ENCODE peak calls at places on chromosome 10, in nine cellular contexts. Y is IMR-90; O is hippocampal formation; D is cardiac fibroblast; K is OCI-LY7; S is AG09309; G is heart right ventricle; R is SW480; H is activated CD4-positive, alpha-beta T cell treated with anti-CD3 and anti-CD28 coated beads for 24 hours. C is an unnamed sample.

GRCh38 chr10:78983608-78984007 is 85.2 kb upstream of the ZMIZ1 start:
- DNase-seq in Y (no peak), O (no peak), D (no peak), K (no peak), S (no peak), G (no peak), R (no peak), H (no peak), C (no peak)

GRCh38 chr10:79202188-79203013 is 133.6 kb downstream of the ZMIZ1 start:
- DNase-seq in Y (peak; percentile 29), O (no peak), D (peak; percentile 58), K (peak; percentile 71), S (no peak), G (peak; percentile 49), R (peak; percentile 28), H (peak; percentile 10), C (no peak)

GRCh38 chr10:3047622-3047995 is 19.7 kb upstream of the PFKP start:
- DNase-seq in Y (no peak), O (no peak), D (no peak), K (no peak), S (no peak), G (no peak), R (no peak), H (no peak), C (no peak)

GRCh38 chr10:6885284-6885683 is 305.2 kb upstream of the PRKCQ start:
- DNase-seq in Y (no peak), O (no peak), D (no peak), K (no peak), S (no peak), G (no peak), R (no peak), H (no peak), C (no peak)

GRCh38 chr10:77763453-77764430 is 126.1 kb upstream of the KCNMA1 start:
- DNase-seq in Y (no peak), O (no peak), D (peak; percentile 9), K (no peak), S (no peak), G (peak; percentile 31), R (no peak), H (no peak), C (no peak)

GRCh38 chr10:11163990-11164805 is 146.5 kb downstream of the CELF2 start:
- DNase-seq in Y (no peak), O (peak; percentile 89), D (no peak), K (peak; percentile 35), S (no peak), G (no peak), R (no peak), H (no peak), C (no peak)

GRCh38 chr10:523925-524324 is 165.5 kb downstream of the DIP2C start:
- DNase-seq in Y (no peak), O (no peak), D (no peak), K (no peak), S (no peak), G (no peak), R (no peak), H (no peak), C (no peak)

GRCh38 chr10:58358314-58358933 is 23.6 kb downstream of the UBE2D1 start:
- DNase-seq in Y (no peak), O (no peak), D (no peak), K (no peak), S (no peak), G (no peak), R (no peak), H (no peak), C (no peak)

GRCh38 chr10:115989621-115990020 is 283.4 kb downstream of the GFRA1 start:
- DNase-seq in Y (peak; percentile 39), O (no peak), D (no peak), K (no peak), S (no peak), G (no peak), R (no peak), H (no peak), C (no peak)

GRCh38 chr10:15344876-15345285 is 26.2 kb downstream of the FAM171A1 start:
- DNase-seq in Y (peak; percentile 85), O (peak; percentile 81), D (peak; percentile 93), K (no peak), S (no peak), G (no peak), R (peak; percentile 72), H (no peak), C (no peak)

GRCh38 chr10:124415210-124415609 is 3.5 kb downstream of the OAT start:
- DNase-seq in Y (no peak), O (no peak), D (no peak), K (no peak), S (no peak), G (no peak), R (no peak), H (no peak), C (no peak)

GRCh38 chr10:123009105-123009805 is 449 bp downstream of the ACADSB start:
- DNase-seq in Y (no peak), O (no peak), D (peak; percentile 7), K (peak; percentile 21), S (no peak), G (peak; percentile 18), R (peak; percentile 22), H (no peak), C (peak; percentile 78)

GRCh38 chr10:326894-327635 is 191.8 kb downstream of the ZMYND11 start:
- DNase-seq in Y (no peak), O (no peak), D (no peak), K (no peak), S (no peak), G (no peak), R (no peak), H (no peak), C (no peak)

GRCh38 chr10:67259319-67259929 is 333.6 kb downstream of the LRRTM3 start:
- DNase-seq in Y (no peak), O (no peak), D (no peak), K (no peak), S (no peak), G (no peak), R (no peak), H (no peak), C (no peak)

GRCh38 chr10:69051303-69051702 is 36.6 kb upstream of the SRGN start:
- DNase-seq in Y (peak; percentile 82), O (no peak), D (peak; percentile 36), K (no peak), S (no peak), G (no peak), R (no peak), H (no peak), C (peak; percentile 82)

GRCh38 chr10:101691081-101691480 is 3.9 kb downstream of the FBXW4 start:
- DNase-seq in Y (no peak), O (no peak), D (no peak), K (no peak), S (no peak), G (no peak), R (no peak), H (no peak), C (no peak)

GRCh38 chr10:74981831-74982633 is 129.4 kb upstream of the SAMD8 start:
- DNase-seq in Y (no peak), O (no peak), D (no peak), K (no peak), S (no peak), G (no peak), R (no peak), H (no peak), C (no peak)

GRCh38 chr10:132422169-132422691 is 25.2 kb downstream of the PWWP2B start:
- DNase-seq in Y (no peak), O (no peak), D (no peak), K (peak; percentile 92), S (no peak), G (peak; percentile 32), R (no peak), H (no peak), C (peak; percentile 65)